ENCODE peak calls at places on chromosomes 2 and 18, in four cellular contexts. One of them, this sample, is unnamed.

GRCh38 chr2:173874899-173875247 is 90.3 kb downstream of the SP3 start:
- DNase-seq in PC-9: no peak
- DNase-seq in H4: no peak
- DNase-seq in AG04450: no peak
- DNase-seq in this sample: no peak

GRCh38 chr18:11852048-11852341 is 782 bp downstream of the CHMP1B start:
- DNase-seq in PC-9: no peak
- DNase-seq in H4: no peak
- DNase-seq in AG04450: no peak
- DNase-seq in this sample: no peak

GRCh38 chr2:234444888-234445287 is 52.0 kb downstream of the ARL4C start:
- DNase-seq in AG04450: peak
- DNase-seq in PC-9: no peak
- DNase-seq in H4: peak
- DNase-seq in this sample: peak

GRCh38 chr18:48728204-48728833 is 189.5 kb downstream of the CTIF start:
- DNase-seq in PC-9: peak
- DNase-seq in AG04450: peak
- DNase-seq in H4: peak
- DNase-seq in this sample: peak

GRCh38 chr2:143903172-143903856 is 616.6 kb downstream of the ZEB2 start:
- DNase-seq in PC-9: no peak
- DNase-seq in H4: no peak
- DNase-seq in AG04450: no peak
- DNase-seq in this sample: no peak

GRCh38 chr18:52280702-52281101 is 59.3 kb upstream of the DCC start:
- DNase-seq in PC-9: no peak
- DNase-seq in H4: no peak
- DNase-seq in AG04450: no peak
- DNase-seq in this sample: no peak

GRCh38 chr18:79871481-79872091 is 73.8 kb downstream of the KCNG2 start:
- DNase-seq in AG04450: no peak
- DNase-seq in PC-9: no peak
- DNase-seq in H4: no peak
- DNase-seq in this sample: no peak

GRCh38 chr18:6543330-6543908 is 128.7 kb upstream of the L3MBTL4 start:
- DNase-seq in PC-9: no peak
- DNase-seq in AG04450: no peak
- DNase-seq in H4: peak
- DNase-seq in this sample: no peak

GRCh38 chr2:162177301-162177700 is 25.3 kb upstream of the GCG start:
- DNase-seq in PC-9: no peak
- DNase-seq in AG04450: no peak
- DNase-seq in H4: no peak
- DNase-seq in this sample: no peak

GRCh38 chr2:46294185-46294836 is 2.9 kb upstream of the EPAS1 start:
- DNase-seq in H4: no peak
- DNase-seq in AG04450: no peak
- DNase-seq in PC-9: peak
- DNase-seq in this sample: no peak

GRCh38 chr2:207505728-207506127 is 24.0 kb upstream of the CREB1 start:
- DNase-seq in PC-9: peak
- DNase-seq in AG04450: no peak
- DNase-seq in H4: peak
- DNase-seq in this sample: no peak

GRCh38 chr18:13437801-13438506 is 219.4 kb downstream of the LDLRAD4 start:
- DNase-seq in AG04450: no peak
- DNase-seq in H4: no peak
- DNase-seq in PC-9: no peak
- DNase-seq in this sample: no peak

This sample was measured in AG09319.